ENCODE peak calls at places on chromosomes 3 and 15, in seven cellular contexts. One of them, this sample, is unnamed.

GRCh38 chr3:50345586-50345985 is at the start of gene ZMYND10:
- DNase-seq in sigmoid colon: peak
- DNase-seq in breast epithelium: peak
- DNase-seq in cardiac fibroblast: peak
- DNase-seq in right atrium auricular region: peak
- DNase-seq in SK-N-SH: no peak
- DNase-seq in Calu3: peak
- DNase-seq in this sample: peak

GRCh38 chr3:127690823-127691452 is 18.2 kb downstream of the ABTB1 start:
- DNase-seq in SK-N-SH: peak
- DNase-seq in sigmoid colon: no peak
- DNase-seq in Calu3: peak
- DNase-seq in breast epithelium: no peak
- DNase-seq in right atrium auricular region: no peak
- DNase-seq in cardiac fibroblast: peak
- DNase-seq in this sample: no peak

GRCh38 chr3:142106536-142106935 is 42.8 kb downstream of the TFDP2 start:
- DNase-seq in right atrium auricular region: no peak
- DNase-seq in Calu3: no peak
- DNase-seq in sigmoid colon: no peak
- DNase-seq in breast epithelium: no peak
- DNase-seq in cardiac fibroblast: no peak
- DNase-seq in SK-N-SH: no peak
- DNase-seq in this sample: no peak

GRCh38 chr3:156298014-156298413 is 177.6 kb downstream of the KCNAB1 start:
- DNase-seq in cardiac fibroblast: no peak
- DNase-seq in SK-N-SH: no peak
- DNase-seq in sigmoid colon: no peak
- DNase-seq in breast epithelium: no peak
- DNase-seq in Calu3: no peak
- DNase-seq in right atrium auricular region: no peak
- DNase-seq in this sample: no peak

GRCh38 chr3:9891072-9891622 is 737 bp downstream of the JAGN1 start:
- DNase-seq in sigmoid colon: no peak
- DNase-seq in right atrium auricular region: no peak
- DNase-seq in breast epithelium: no peak
- DNase-seq in cardiac fibroblast: no peak
- DNase-seq in SK-N-SH: no peak
- DNase-seq in Calu3: no peak
- DNase-seq in this sample: no peak

GRCh38 chr15:29986946-29987345 is 95.8 kb upstream of the GOLGA8J start:
- DNase-seq in sigmoid colon: no peak
- DNase-seq in SK-N-SH: no peak
- DNase-seq in right atrium auricular region: no peak
- DNase-seq in breast epithelium: no peak
- DNase-seq in cardiac fibroblast: peak
- DNase-seq in Calu3: no peak
- DNase-seq in this sample: no peak

GRCh38 chr3:39657075-39657474 is 152.3 kb upstream of the MYRIP start:
- DNase-seq in right atrium auricular region: no peak
- DNase-seq in Calu3: no peak
- DNase-seq in sigmoid colon: no peak
- DNase-seq in breast epithelium: no peak
- DNase-seq in SK-N-SH: no peak
- DNase-seq in cardiac fibroblast: no peak
- DNase-seq in this sample: no peak

GRCh38 chr15:70235347-70235746 is 137.6 kb upstream of the TLE3 start:
- DNase-seq in SK-N-SH: no peak
- DNase-seq in breast epithelium: no peak
- DNase-seq in cardiac fibroblast: no peak
- DNase-seq in Calu3: no peak
- DNase-seq in right atrium auricular region: no peak
- DNase-seq in sigmoid colon: peak
- DNase-seq in this sample: no peak

GRCh38 chr15:80031841-80032240 is 27.6 kb upstream of the ZFAND6 start:
- DNase-seq in breast epithelium: no peak
- DNase-seq in Calu3: no peak
- DNase-seq in SK-N-SH: no peak
- DNase-seq in sigmoid colon: no peak
- DNase-seq in cardiac fibroblast: no peak
- DNase-seq in right atrium auricular region: no peak
- DNase-seq in this sample: no peak

GRCh38 chr3:27861047-27862036 is 139.2 kb upstream of the EOMES start:
- DNase-seq in Calu3: no peak
- DNase-seq in cardiac fibroblast: no peak
- DNase-seq in right atrium auricular region: no peak
- DNase-seq in SK-N-SH: no peak
- DNase-seq in breast epithelium: no peak
- DNase-seq in sigmoid colon: no peak
- DNase-seq in this sample: no peak

GRCh38 chr15:39453500-39454073 is 127.3 kb upstream of the THBS1 start:
- DNase-seq in right atrium auricular region: no peak
- DNase-seq in breast epithelium: no peak
- DNase-seq in Calu3: no peak
- DNase-seq in SK-N-SH: no peak
- DNase-seq in sigmoid colon: no peak
- DNase-seq in cardiac fibroblast: no peak
- DNase-seq in this sample: peak

GRCh38 chr15:68339481-68339880 is 61.9 kb downstream of the FEM1B start:
- DNase-seq in breast epithelium: no peak
- DNase-seq in SK-N-SH: no peak
- DNase-seq in right atrium auricular region: no peak
- DNase-seq in Calu3: no peak
- DNase-seq in cardiac fibroblast: no peak
- DNase-seq in sigmoid colon: no peak
- DNase-seq in this sample: no peak

GRCh38 chr15:39642011-39642640 is 61.2 kb downstream of the THBS1 start:
- DNase-seq in Calu3: no peak
- DNase-seq in SK-N-SH: peak
- DNase-seq in right atrium auricular region: no peak
- DNase-seq in sigmoid colon: no peak
- DNase-seq in breast epithelium: no peak
- DNase-seq in cardiac fibroblast: peak
- DNase-seq in this sample: no peak

GRCh38 chr3:10398341-10398740 is 77.4 kb upstream of the SEC13 start:
- DNase-seq in Calu3: no peak
- DNase-seq in right atrium auricular region: no peak
- DNase-seq in breast epithelium: no peak
- DNase-seq in sigmoid colon: no peak
- DNase-seq in SK-N-SH: peak
- DNase-seq in cardiac fibroblast: no peak
- DNase-seq in this sample: no peak

GRCh38 chr3:40624189-40624754 is 99.5 kb downstream of the ZNF621 start:
- DNase-seq in Calu3: no peak
- DNase-seq in SK-N-SH: no peak
- DNase-seq in cardiac fibroblast: no peak
- DNase-seq in breast epithelium: no peak
- DNase-seq in right atrium auricular region: no peak
- DNase-seq in sigmoid colon: no peak
- DNase-seq in this sample: no peak

GRCh38 chr15:66269326-66270090 is 16.0 kb upstream of the MEGF11 start:
- DNase-seq in SK-N-SH: no peak
- DNase-seq in Calu3: peak
- DNase-seq in breast epithelium: no peak
- DNase-seq in sigmoid colon: no peak
- DNase-seq in cardiac fibroblast: peak
- DNase-seq in right atrium auricular region: no peak
- DNase-seq in this sample: no peak

GRCh38 chr15:60740787-60741354 is 261.9 kb upstream of the ICE2 start:
- DNase-seq in sigmoid colon: no peak
- DNase-seq in breast epithelium: no peak
- DNase-seq in Calu3: no peak
- DNase-seq in cardiac fibroblast: peak
- DNase-seq in SK-N-SH: no peak
- DNase-seq in right atrium auricular region: no peak
- DNase-seq in this sample: no peak

GRCh38 chr3:128794788-128795649 is 69.0 kb downstream of the RAB7A start:
- DNase-seq in Calu3: peak
- DNase-seq in right atrium auricular region: peak
- DNase-seq in breast epithelium: peak
- DNase-seq in cardiac fibroblast: peak
- DNase-seq in sigmoid colon: peak
- DNase-seq in SK-N-SH: peak
- DNase-seq in this sample: peak

GRCh38 chr3:171953300-171954022 is 85.9 kb upstream of the FNDC3B start:
- DNase-seq in sigmoid colon: no peak
- DNase-seq in cardiac fibroblast: no peak
- DNase-seq in breast epithelium: no peak
- DNase-seq in SK-N-SH: no peak
- DNase-seq in right atrium auricular region: no peak
- DNase-seq in Calu3: no peak
- DNase-seq in this sample: no peak

GRCh38 chr3:179175358-179175757 is 27.2 kb downstream of the PIK3CA start:
- DNase-seq in Calu3: no peak
- DNase-seq in sigmoid colon: no peak
- DNase-seq in breast epithelium: no peak
- DNase-seq in right atrium auricular region: no peak
- DNase-seq in SK-N-SH: no peak
- DNase-seq in cardiac fibroblast: no peak
- DNase-seq in this sample: no peak

GRCh38 chr3:65672876-65673815 is 365.6 kb downstream of the MAGI1 start:
- DNase-seq in Calu3: peak
- DNase-seq in sigmoid colon: peak
- DNase-seq in cardiac fibroblast: peak
- DNase-seq in SK-N-SH: peak
- DNase-seq in breast epithelium: no peak
- DNase-seq in right atrium auricular region: no peak
- DNase-seq in this sample: no peak

DNA sequence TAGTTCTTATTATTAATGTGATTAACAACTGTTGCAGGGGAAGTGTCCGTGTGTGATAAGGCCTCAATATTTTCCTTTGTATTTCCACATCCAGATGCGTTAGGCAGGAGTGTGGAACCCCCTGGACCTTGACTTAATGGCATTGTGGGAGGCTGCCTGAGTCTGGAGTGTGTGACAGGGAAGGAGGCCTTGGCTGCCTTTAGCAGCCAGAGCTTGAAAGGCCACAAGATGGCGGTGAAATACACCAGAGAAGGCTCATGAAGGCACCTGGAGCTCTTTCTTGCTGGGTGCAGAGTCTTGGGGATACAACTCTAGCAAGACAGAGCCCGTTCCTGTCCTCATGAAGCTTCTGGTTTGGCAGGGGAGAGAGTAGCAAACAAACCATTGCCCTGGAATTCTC is 36.9 kb downstream of the POLR2M start:
- DNase-seq in right atrium auricular region: no peak
- DNase-seq in cardiac fibroblast: no peak
- DNase-seq in sigmoid colon: no peak
- DNase-seq in SK-N-SH: no peak
- DNase-seq in breast epithelium: no peak
- DNase-seq in Calu3: peak
- DNase-seq in this sample: no peak
- TF ChIP-seq CTCF in right atrium auricular region: no peak
- TF ChIP-seq CTCF in cardiac fibroblast: no peak
- TF ChIP-seq CTCF in sigmoid colon: no peak
- TF ChIP-seq CTCF in SK-N-SH: peak
- TF ChIP-seq CTCF in breast epithelium: no peak
- TF ChIP-seq CTCF in Calu3: no peak
- TF ChIP-seq CTCF in this sample: no peak

GRCh38 chr3:46916799-46917198 is 39.3 kb downstream of the PTH1R start:
- DNase-seq in Calu3: no peak
- DNase-seq in breast epithelium: no peak
- DNase-seq in cardiac fibroblast: no peak
- DNase-seq in SK-N-SH: no peak
- DNase-seq in sigmoid colon: no peak
- DNase-seq in right atrium auricular region: no peak
- DNase-seq in this sample: no peak

GRCh38 chr3:46917257-46917656 is 39.7 kb downstream of the PTH1R start:
- DNase-seq in sigmoid colon: peak
- DNase-seq in cardiac fibroblast: no peak
- DNase-seq in Calu3: no peak
- DNase-seq in breast epithelium: no peak
- DNase-seq in right atrium auricular region: no peak
- DNase-seq in SK-N-SH: no peak
- DNase-seq in this sample: peak

GRCh38 chr3:46916278-46916677 is 38.8 kb downstream of the PTH1R start:
- DNase-seq in Calu3: no peak
- DNase-seq in breast epithelium: no peak
- DNase-seq in right atrium auricular region: no peak
- DNase-seq in sigmoid colon: no peak
- DNase-seq in SK-N-SH: no peak
- DNase-seq in cardiac fibroblast: no peak
- DNase-seq in this sample: no peak

GRCh38 chr3:46918202-46918601 is 40.7 kb downstream of the PTH1R start:
- DNase-seq in sigmoid colon: no peak
- DNase-seq in cardiac fibroblast: no peak
- DNase-seq in breast epithelium: no peak
- DNase-seq in SK-N-SH: no peak
- DNase-seq in right atrium auricular region: no peak
- DNase-seq in Calu3: no peak
- DNase-seq in this sample: no peak

GRCh38 chr3:46918634-46919033 is 41.1 kb downstream of the PTH1R start:
- DNase-seq in sigmoid colon: peak
- DNase-seq in SK-N-SH: no peak
- DNase-seq in Calu3: no peak
- DNase-seq in breast epithelium: no peak
- DNase-seq in cardiac fibroblast: no peak
- DNase-seq in right atrium auricular region: no peak
- DNase-seq in this sample: peak
- TF ChIP-seq CTCF in sigmoid colon: no peak
- TF ChIP-seq CTCF in SK-N-SH: no peak
- TF ChIP-seq CTCF in Calu3: no peak
- TF ChIP-seq CTCF in breast epithelium: no peak
- TF ChIP-seq CTCF in cardiac fibroblast: no peak
- TF ChIP-seq CTCF in right atrium auricular region: no peak
- TF ChIP-seq CTCF in this sample: no peak

GRCh38 chr3:139564290-139564861 is 24.8 kb upstream of the RBP1 start:
- DNase-seq in sigmoid colon: no peak
- DNase-seq in right atrium auricular region: no peak
- DNase-seq in breast epithelium: no peak
- DNase-seq in cardiac fibroblast: peak
- DNase-seq in SK-N-SH: peak
- DNase-seq in Calu3: peak
- DNase-seq in this sample: no peak
- TF ChIP-seq CTCF in sigmoid colon: no peak
- TF ChIP-seq CTCF in right atrium auricular region: no peak
- TF ChIP-seq CTCF in breast epithelium: peak
- TF ChIP-seq CTCF in cardiac fibroblast: peak
- TF ChIP-seq CTCF in SK-N-SH: peak
- TF ChIP-seq CTCF in Calu3: no peak
- TF ChIP-seq CTCF in this sample: no peak

GRCh38 chr3:36696799-36697198 is 67.6 kb downstream of the DCLK3 start:
- DNase-seq in right atrium auricular region: no peak
- DNase-seq in sigmoid colon: no peak
- DNase-seq in cardiac fibroblast: no peak
- DNase-seq in SK-N-SH: peak
- DNase-seq in breast epithelium: no peak
- DNase-seq in Calu3: no peak
- DNase-seq in this sample: no peak

GRCh38 chr3:36695113-36695768 is 69.1 kb downstream of the DCLK3 start:
- DNase-seq in SK-N-SH: no peak
- DNase-seq in Calu3: no peak
- DNase-seq in sigmoid colon: no peak
- DNase-seq in breast epithelium: no peak
- DNase-seq in right atrium auricular region: no peak
- DNase-seq in cardiac fibroblast: no peak
- DNase-seq in this sample: no peak

GRCh38 chr3:36698314-36698713 is 66.0 kb downstream of the DCLK3 start:
- DNase-seq in right atrium auricular region: no peak
- DNase-seq in SK-N-SH: no peak
- DNase-seq in Calu3: no peak
- DNase-seq in sigmoid colon: no peak
- DNase-seq in breast epithelium: no peak
- DNase-seq in cardiac fibroblast: no peak
- DNase-seq in this sample: no peak

GRCh38 chr3:36695769-36696137 is 68.6 kb downstream of the DCLK3 start:
- DNase-seq in right atrium auricular region: no peak
- DNase-seq in cardiac fibroblast: no peak
- DNase-seq in SK-N-SH: no peak
- DNase-seq in breast epithelium: no peak
- DNase-seq in Calu3: no peak
- DNase-seq in sigmoid colon: no peak
- DNase-seq in this sample: no peak

GRCh38 chr3:36697397-36698001 is 66.9 kb downstream of the DCLK3 start:
- DNase-seq in cardiac fibroblast: no peak
- DNase-seq in breast epithelium: no peak
- DNase-seq in Calu3: peak
- DNase-seq in SK-N-SH: peak
- DNase-seq in right atrium auricular region: no peak
- DNase-seq in sigmoid colon: no peak
- DNase-seq in this sample: no peak
- TF ChIP-seq CTCF in cardiac fibroblast: no peak
- TF ChIP-seq CTCF in breast epithelium: no peak
- TF ChIP-seq CTCF in Calu3: no peak
- TF ChIP-seq CTCF in SK-N-SH: peak
- TF ChIP-seq CTCF in right atrium auricular region: no peak
- TF ChIP-seq CTCF in sigmoid colon: no peak
- TF ChIP-seq CTCF in this sample: no peak